ENCODE peak calls at places on chromosomes 6 and 20, in seven cellular contexts. Z is stimulated activated CD8-positive, alpha-beta memory T cell treated with anti-CD3 and anti-CD28 coated beads, Interleukin-2, amount 100 ng/mL, for 1 hour; F is NCI-H1092; Y is stimulated activated effector memory CD8-positive, alpha-beta T cell treated with anti-CD3 and anti-CD28 coated beads, Interleukin-12 subunit alpha, Interleukin-12 subunit beta, amount 100 ng/mL, for 72 hours; A is thoracic aorta; R is SK-MEL-5; K is choroid plexus epithelial cell. D is an unnamed sample.
A peak's percentile ranks its signal among the peaks of the same experiment; 100 is the strongest.

GRCh38 chr6:72748759-72749158 is 126.9 kb downstream of the KCNQ5 start:
- DNase-seq in Z (no peak), F (no peak), Y (no peak), A (no peak), R (peak; percentile 80), K (peak; percentile 31), D (no peak)

GRCh38 chr6:137811912-137812553 is 55.0 kb upstream of the TNFAIP3 start:
- DNase-seq in Z (no peak), F (no peak), Y (no peak), A (no peak), R (no peak), K (peak; percentile 54), D (no peak)

GRCh38 chr6:145071836-145072235 is 663.5 kb downstream of the EPM2A start:
- DNase-seq in Z (no peak), F (no peak), Y (no peak), A (no peak), R (no peak), K (peak; percentile 60), D (peak; percentile 49)

GRCh38 chr20:15328084-15328483 is 990.7 kb upstream of the FLRT3 start:
- DNase-seq in Z (no peak), F (no peak), Y (no peak), A (no peak), R (no peak), K (no peak), D (no peak)

GRCh38 chr6:17212541-17213371 is 68.4 kb upstream of the RBM24 start:
- DNase-seq in Z (no peak), F (peak; percentile 18), Y (no peak), A (no peak), R (no peak), K (no peak), D (no peak)

GRCh38 chr6:134247854-134248580 is 69.9 kb downstream of the SGK1 start:
- DNase-seq in Z (no peak), F (no peak), Y (no peak), A (no peak), R (no peak), K (no peak), D (no peak)

GRCh38 chr6:124964764-124965105 is 2.5 kb downstream of the RNF217 start:
- DNase-seq in Z (no peak), F (no peak), Y (no peak), A (no peak), R (no peak), K (no peak), D (no peak)

GRCh38 chr20:63690898-63691710 is 5.3 kb upstream of the TNFRSF6B start:
- DNase-seq in Z (no peak), F (no peak), Y (no peak), A (no peak), R (no peak), K (no peak), D (no peak)

GRCh38 chr6:37485259-37485658 is 14.4 kb downstream of the CCDC167 start:
- DNase-seq in Z (no peak), F (no peak), Y (no peak), A (no peak), R (peak; percentile 24), K (no peak), D (no peak)

GRCh38 chr6:161316531-161316930 is 42.7 kb upstream of the AGPAT4 start:
- DNase-seq in Z (no peak), F (no peak), Y (no peak), A (no peak), R (no peak), K (no peak), D (no peak)

GRCh38 chr6:33641144-33641543 is 20.0 kb downstream of the ITPR3 start:
- DNase-seq in Z (no peak), F (no peak), Y (no peak), A (no peak), R (no peak), K (no peak), D (no peak)

GRCh38 chr20:33787253-33787891 is 23.8 kb upstream of the CHMP4B start:
- DNase-seq in Z (no peak), F (no peak), Y (no peak), A (no peak), R (no peak), K (no peak), D (no peak)

GRCh38 chr6:159833556-159833955 is 33.5 kb downstream of the PNLDC1 start:
- DNase-seq in Z (no peak), F (no peak), Y (no peak), A (no peak), R (peak; percentile 14), K (peak; percentile 27), D (no peak)

GRCh38 chr6:136520520-136520919 is 29.7 kb downstream of the MAP7 start:
- DNase-seq in Z (no peak), F (no peak), Y (no peak), A (no peak), R (no peak), K (no peak), D (no peak)

GRCh38 chr6:82097676-82098075 is 149.9 kb downstream of the IBTK start:
- DNase-seq in Z (no peak), F (no peak), Y (no peak), A (no peak), R (no peak), K (no peak), D (no peak)

GRCh38 chr6:125827788-125828313 is 37.1 kb downstream of the NCOA7 start:
- DNase-seq in Z (no peak), F (no peak), Y (no peak), A (no peak), R (no peak), K (no peak), D (no peak)

GRCh38 chr6:2942916-2943563 is 28.3 kb downstream of the SERPINB6 start:
- DNase-seq in Z (no peak), F (no peak), Y (peak; percentile 43), A (no peak), R (no peak), K (no peak), D (no peak)

GRCh38 chr20:58682656-58683055 is 9.9 kb upstream of the NPEPL1 start:
- DNase-seq in Z (no peak), F (no peak), Y (no peak), A (no peak), R (peak; percentile 66), K (no peak), D (peak; percentile 48)

GRCh38 chr20:43569282-43569681 is 10.5 kb downstream of the SGK2 start:
- DNase-seq in Z (no peak), F (no peak), Y (no peak), A (no peak), R (no peak), K (no peak), D (no peak)

GRCh38 chr6:100657678-100658330 is 193.1 kb upstream of the SIM1 start:
- DNase-seq in Z (no peak), F (peak; percentile 7), Y (no peak), A (no peak), R (peak; percentile 54), K (peak; percentile 51), D (peak; percentile 18)

GRCh38 chr6:154243793-154244768 is 112.5 kb downstream of the IPCEF1 start:
- DNase-seq in Z (no peak), F (no peak), Y (peak; percentile 50), A (no peak), R (no peak), K (peak; percentile 5), D (no peak)

GRCh38 chr20:17859002-17859615 is 109.5 kb downstream of the SNX5 start:
- DNase-seq in Z (no peak), F (no peak), Y (no peak), A (no peak), R (no peak), K (no peak), D (no peak)

GRCh38 chr6:20877008-20877937 is 343.0 kb downstream of the CDKAL1 start:
- DNase-seq in Z (no peak), F (no peak), Y (peak; percentile 68), A (peak; percentile 25), R (peak; percentile 58), K (peak; percentile 96), D (peak; percentile 97)

GRCh38 chr6:100862063-100862462 is 19.1 kb downstream of the ASCC3 start:
- DNase-seq in Z (no peak), F (no peak), Y (no peak), A (no peak), R (no peak), K (no peak), D (no peak)

GRCh38 chr6:3850451-3851203 is 1.5 kb downstream of the FAM50B start:
- DNase-seq in Z (no peak), F (no peak), Y (peak; percentile 81), A (no peak), R (no peak), K (no peak), D (no peak)

GRCh38 chr20:6142348-6142993 is 19.6 kb upstream of the FERMT1 start:
- DNase-seq in Z (peak; percentile 6), F (peak; percentile 44), Y (peak; percentile 65), A (no peak), R (peak; percentile 73), K (peak; percentile 82), D (peak; percentile 53)

GRCh38 chr20:10960416-10960815 is 286.6 kb upstream of the JAG1 start:
- DNase-seq in Z (no peak), F (no peak), Y (no peak), A (no peak), R (no peak), K (no peak), D (no peak)

D was measured in mesenchymal stem cell.